ENCODE peak calls at places on chromosomes 7 and 10, in seven cellular contexts. Q is midbrain; A is HTR-8/SVneo; H is NCI-H748 treated with DMSO at 0.1 percent for 48 hours; P is activated naive CD8-positive, alpha-beta T cell treated with anti-CD3 and anti-CD28 coated beads for 36 hours; C is BJ; S is stimulated activated CD4-positive, alpha-beta T cell treated with anti-CD3 and anti-CD28 coated beads, Interleukin-1b, Interleukin-23, amount 100 ng/mL, for 1 hour. X is an unnamed sample.

GRCh38 chr7:66250711-66251110 is 45.6 kb downstream of the TPST1 start:
- DNase-seq in Q (no peak), A (peak), H (no peak), P (no peak), C (no peak), S (no peak), X (peak)

GRCh38 chr10:62195675-62195926 is 73.0 kb downstream of the RTKN2 start:
- DNase-seq in Q (no peak), A (no peak), H (no peak), P (no peak), C (no peak), S (no peak), X (no peak)

GRCh38 chr7:44196450-44196872 is 4.3 kb upstream of the YKT6 start:
- DNase-seq in Q (peak), A (peak), H (peak), P (peak), C (no peak), S (no peak), X (peak)

GRCh38 chr10:30059209-30060107 is at the start of gene JCAD:
- DNase-seq in Q (peak), A (peak), H (peak), P (peak), C (no peak), S (no peak), X (peak)

GRCh38 chr10:78438907-78439809 is 405.5 kb downstream of the RPS24 start:
- DNase-seq in Q (no peak), A (no peak), H (no peak), P (no peak), C (no peak), S (no peak), X (no peak)

GRCh38 chr7:12884856-12885440 is 197.5 kb downstream of the ARL4A start:
- DNase-seq in Q (no peak), A (no peak), H (no peak), P (no peak), C (no peak), S (no peak), X (no peak)

GRCh38 chr10:69497611-69498390 is 46.5 kb downstream of the TSPAN15 start:
- DNase-seq in Q (no peak), A (no peak), H (no peak), P (no peak), C (no peak), S (no peak), X (no peak)

GRCh38 chr10:7111574-7111973 is 299.3 kb downstream of the SFMBT2 start:
- DNase-seq in Q (no peak), A (peak), H (no peak), P (no peak), C (peak), S (no peak), X (no peak)

GRCh38 chr10:61063035-61063434 is 119.0 kb upstream of the RHOBTB1 start:
- DNase-seq in Q (peak), A (no peak), H (no peak), P (no peak), C (no peak), S (no peak), X (no peak)

GRCh38 chr10:107847620-107848019 is 683.1 kb upstream of the SORCS1 start:
- DNase-seq in Q (no peak), A (no peak), H (no peak), P (no peak), C (no peak), S (no peak), X (no peak)

GRCh38 chr10:43233601-43234430 is 33.0 kb downstream of the RASGEF1A start:
- DNase-seq in Q (no peak), A (no peak), H (no peak), P (no peak), C (no peak), S (no peak), X (no peak)